ENCODE peak calls at places on chromosomes 7 and 10, in five cellular contexts. J is skeletal muscle cell; F is ACHN; T is effector memory CD8-positive, alpha-beta T cell; R is neural crest cell. N is an unnamed sample.

GRCh38 chr7:40839881-40840280 is 705.1 kb downstream of the SUGCT start:
- DNase-seq in T (no peak), F (no peak), R (no peak), J (no peak), N (no peak)

GRCh38 chr10:84429926-84430520 is 101.6 kb downstream of the CCSER2 start:
- DNase-seq in T (peak), F (peak), J (no peak), R (peak), N (peak)

GRCh38 chr7:113321201-113321600 is 202.8 kb upstream of the SMIM30 start:
- DNase-seq in J (no peak), T (no peak), F (no peak), R (no peak), N (no peak)

GRCh38 chr7:130930260-130930659 is 196.3 kb upstream of the KLF14 start:
- DNase-seq in R (no peak), J (no peak), T (no peak), F (no peak), N (no peak)

GRCh38 chr10:69241575-69241974 is 21.4 kb downstream of the HKDC1 start:
- DNase-seq in R (no peak), J (no peak), F (no peak), T (no peak), N (no peak)

GRCh38 chr10:80137031-80137712 is 4.6 kb downstream of the PLAC9 start:
- DNase-seq in T (no peak), F (no peak), R (no peak), J (peak), N (no peak)

GRCh38 chr10:65571011-65571570 is 1354.7 kb upstream of the LRRTM3 start:
- DNase-seq in J (no peak), F (peak), T (no peak), R (no peak), N (no peak)

GRCh38 chr7:44058759-44059218 is 6.6 kb downstream of the PGAM2 start:
- DNase-seq in R (no peak), J (no peak), T (no peak), F (no peak), N (no peak)

GRCh38 chr10:88960854-88961253 is 8.3 kb upstream of the ACTA2 start:
- DNase-seq in T (no peak), F (no peak), R (no peak), J (no peak), N (no peak)

GRCh38 chr7:138978541-138979184 is 2.5 kb downstream of the KIAA1549 start:
- DNase-seq in J (no peak), T (no peak), F (no peak), R (no peak), N (peak)

GRCh38 chr10:125442856-125443540 is 240.0 kb downstream of the TEX36 start:
- DNase-seq in F (no peak), R (no peak), T (no peak), J (no peak), N (no peak)

GRCh38 chr10:70493660-70494234 is 15.2 kb downstream of the PALD1 start:
- DNase-seq in R (peak), T (no peak), F (no peak), J (no peak), N (no peak)

GRCh38 chr7:101772508-101773306 is 44.7 kb upstream of the CUX1 start:
- DNase-seq in F (no peak), T (no peak), R (no peak), J (no peak), N (no peak)

GRCh38 chr10:132115736-132116135 is 50.0 kb downstream of the JAKMIP3 start:
- DNase-seq in J (no peak), F (no peak), T (no peak), R (no peak), N (no peak)

GRCh38 chr7:112550468-112551060 is 69.8 kb downstream of the LSMEM1 start:
- DNase-seq in R (peak), T (peak), F (peak), J (peak), N (peak)

N was measured in T47D.